ENCODE peak calls at places on chromosomes 4 and X, in ten cellular contexts. S, H, F, A, Z, T, R, N, Y and I are unnamed samples.

GRCh38 chrX:143837444-143837843 is 46.4 kb upstream of the UBE2NL start:
- DNase-seq in S (no peak), H (no peak), F (no peak), A (no peak), Z (no peak), T (no peak), R (no peak), N (no peak), Y (no peak), I (no peak)

GRCh38 chr4:77240469-77241066 is 83.6 kb downstream of the CCNG2 start:
- DNase-seq in S (peak), H (peak), F (peak), A (peak), Z (peak), T (peak), R (peak), N (peak), Y (peak), I (peak)

GRCh38 chr4:168708108-168708507 is 211.3 kb downstream of the PALLD start:
- DNase-seq in S (no peak), H (no peak), F (no peak), A (no peak), Z (no peak), T (no peak), R (no peak), N (no peak), Y (no peak), I (no peak)

GRCh38 chr4:172011196-172011595 is 198.0 kb downstream of the GALNTL6 start:
- DNase-seq in S (no peak), H (no peak), F (no peak), A (no peak), Z (no peak), T (no peak), R (no peak), N (peak), Y (no peak), I (no peak)

GRCh38 chr4:169229571-169230028 is 41.2 kb downstream of the SH3RF1 start:
- DNase-seq in S (no peak), H (peak), F (no peak), A (no peak), Z (no peak), T (no peak), R (no peak), N (no peak), Y (peak), I (peak)

GRCh38 chr4:4969298-4969697 is 50.0 kb downstream of the CYTL1 start:
- DNase-seq in S (no peak), H (no peak), F (no peak), A (peak), Z (no peak), T (no peak), R (no peak), N (no peak), Y (no peak), I (peak)

GRCh38 chr4:70737006-70737405 is 15.2 kb downstream of the RUFY3 start:
- DNase-seq in S (no peak), H (no peak), F (no peak), A (no peak), Z (no peak), T (no peak), R (no peak), N (no peak), Y (no peak), I (no peak)

GRCh38 chrX:23511783-23512182 is 155.5 kb upstream of the PRDX4 start:
- DNase-seq in S (no peak), H (no peak), F (no peak), A (no peak), Z (no peak), T (no peak), R (no peak), N (no peak), Y (no peak), I (no peak)

GRCh38 chr4:126839066-126839465 is 793.7 kb upstream of the INTU start:
- DNase-seq in S (no peak), H (no peak), F (no peak), A (no peak), Z (no peak), T (no peak), R (no peak), N (no peak), Y (peak), I (peak)

GRCh38 chr4:116752027-116752426 is 333.3 kb downstream of the TRAM1L1 start:
- DNase-seq in S (no peak), H (no peak), F (no peak), A (no peak), Z (no peak), T (no peak), R (no peak), N (no peak), Y (no peak), I (no peak)

GRCh38 chrX:49915352-49916222 is 6.8 kb upstream of the CLCN5 start:
- DNase-seq in S (peak), H (peak), F (no peak), A (peak), Z (peak), T (peak), R (peak), N (peak), Y (peak), I (peak)

GRCh38 chrX:17818729-17819128 is 42.4 kb downstream of the RAI2 start:
- DNase-seq in S (no peak), H (no peak), F (no peak), A (no peak), Z (no peak), T (no peak), R (no peak), N (no peak), Y (no peak), I (no peak)

GRCh38 chr4:38082424-38083374 is 122.5 kb downstream of the PTTG2 start:
- DNase-seq in S (no peak), H (no peak), F (no peak), A (no peak), Z (no peak), T (no peak), R (no peak), N (no peak), Y (peak), I (peak)

GRCh38 chr4:174136013-174136412 is 147.5 kb downstream of the FBXO8 start:
- DNase-seq in S (no peak), H (no peak), F (no peak), A (no peak), Z (no peak), T (no peak), R (no peak), N (peak), Y (peak), I (peak)

GRCh38 chrX:7088968-7089615 is 58.4 kb upstream of the STS start:
- DNase-seq in S (no peak), H (no peak), F (no peak), A (no peak), Z (peak), T (no peak), R (no peak), N (peak), Y (no peak), I (no peak)

DNA sequence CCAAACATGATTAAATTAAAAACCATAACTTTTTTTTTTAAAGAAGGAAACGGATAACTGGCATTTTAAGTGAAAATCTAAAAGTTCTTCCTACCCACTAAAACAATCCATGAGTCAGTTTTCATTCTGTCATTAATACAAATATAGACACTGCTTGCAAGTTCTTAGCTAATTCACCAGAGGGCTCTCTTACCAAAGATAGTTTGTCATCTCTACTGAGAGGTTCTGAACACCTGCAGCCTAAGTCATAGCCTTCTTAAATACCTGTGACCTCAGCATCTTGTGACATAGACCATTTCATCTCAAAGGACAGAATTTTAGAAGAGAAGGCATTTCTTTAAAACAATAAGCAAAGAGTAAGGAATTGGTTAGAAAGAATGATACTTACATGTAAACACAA is 65.3 kb upstream of the FAM120C start:
- DNase-seq in S (no peak), H (no peak), F (no peak), A (no peak), Z (no peak), T (peak), R (no peak), N (peak), Y (peak), I (peak)
- TF ChIP-seq CTCF in S (no peak), H (no peak), F (no peak), A (no peak), Z (peak), T (peak), R (peak), N (peak), Y (peak), I (peak)

DNA sequence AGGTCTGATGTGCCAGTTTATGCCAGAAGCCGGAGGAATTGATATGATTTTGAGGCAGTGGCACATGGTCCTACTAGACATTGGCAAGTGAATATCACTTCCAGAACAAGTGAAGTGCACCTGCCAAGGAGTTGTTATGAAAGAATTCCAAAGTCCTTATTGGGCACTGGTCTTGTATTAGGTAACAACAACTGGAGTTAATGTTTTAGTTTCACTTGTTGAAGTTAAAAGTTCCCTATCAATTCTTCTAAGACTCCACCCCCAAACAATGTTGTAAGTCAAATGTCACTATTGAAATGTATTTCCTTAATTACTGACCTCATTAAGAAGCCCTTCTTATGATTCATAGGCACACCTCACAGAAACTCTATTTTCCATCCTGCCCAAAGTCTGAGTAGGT is 3.1 kb downstream of the TET2 start:
- DNase-seq in S (no peak), H (no peak), F (no peak), A (no peak), Z (no peak), T (no peak), R (no peak), N (no peak), Y (no peak), I (peak)
- H3K4me3 ChIP-seq in S (peak), H (no peak), F (peak), A (no peak), Z (no peak), T (no peak), R (no peak), N (no peak), Y (no peak), I (no peak)

DNA sequence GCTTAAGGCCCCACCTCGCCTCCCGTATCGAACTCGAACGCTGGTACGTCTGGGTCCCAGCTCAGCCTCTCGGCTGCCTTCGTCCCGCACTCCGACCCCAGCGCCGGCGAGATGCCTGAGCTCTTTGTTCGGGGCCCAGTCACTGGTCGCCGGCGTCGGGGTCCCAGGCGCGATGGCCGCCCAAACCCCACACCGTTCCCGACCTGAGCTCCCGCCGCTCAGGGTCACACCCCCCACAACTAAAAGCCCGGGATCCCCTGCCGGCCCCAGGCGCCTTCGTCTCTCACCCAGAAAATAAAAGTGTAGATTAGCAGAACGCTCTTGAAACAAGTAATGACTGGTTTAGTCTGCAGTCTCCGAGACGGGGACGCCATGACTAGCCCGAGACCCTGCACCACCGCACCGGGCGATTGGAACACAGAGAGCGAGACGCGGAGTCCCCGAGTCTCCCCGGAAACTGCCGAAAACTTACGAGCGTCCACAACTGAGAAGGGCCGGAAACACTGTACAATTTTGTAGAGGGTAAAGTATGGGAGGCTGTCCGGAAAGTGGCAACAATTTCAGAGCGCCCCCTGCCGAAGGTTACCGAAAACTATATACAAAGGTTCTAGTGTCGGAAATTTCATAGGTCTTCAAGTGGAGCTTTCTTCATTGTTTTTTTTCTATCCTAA is at the start of gene TSPAN6:
- DNase-seq in S (peak), H (peak), F (peak), A (peak), Z (peak), T (peak), R (peak), N (peak), Y (peak), I (peak)
- TF ChIP-seq CTCF in S (peak), H (no peak), F (peak), A (peak), Z (peak), T (peak), R (peak), N (peak), Y (peak), I (peak)

DNA sequence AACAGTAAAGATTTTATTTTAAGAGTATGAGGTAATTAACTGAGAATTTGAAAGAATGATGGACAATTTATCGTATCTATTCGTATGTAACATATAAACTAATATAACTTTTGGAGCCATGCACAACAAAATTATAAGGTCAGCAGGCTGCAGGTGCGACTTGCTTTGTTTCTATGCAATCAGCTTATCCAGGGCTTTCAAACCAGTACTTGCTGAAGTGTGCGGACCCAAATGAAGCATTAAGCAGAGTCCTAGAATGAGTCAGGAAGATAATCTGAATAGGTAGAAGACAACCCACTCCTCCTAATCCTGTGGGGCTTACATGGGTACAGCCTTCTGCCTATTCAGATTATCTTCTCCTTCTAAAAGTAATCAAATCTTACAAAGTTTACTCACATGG is 2.1 kb downstream of the NSD2 start:
- DNase-seq in S (no peak), H (no peak), F (no peak), A (no peak), Z (no peak), T (no peak), R (no peak), N (no peak), Y (no peak), I (no peak)
- H3K4me3 ChIP-seq in S (no peak), H (no peak), F (no peak), A (no peak), Z (no peak), T (peak), R (no peak), N (no peak), Y (no peak), I (peak)

DNA sequence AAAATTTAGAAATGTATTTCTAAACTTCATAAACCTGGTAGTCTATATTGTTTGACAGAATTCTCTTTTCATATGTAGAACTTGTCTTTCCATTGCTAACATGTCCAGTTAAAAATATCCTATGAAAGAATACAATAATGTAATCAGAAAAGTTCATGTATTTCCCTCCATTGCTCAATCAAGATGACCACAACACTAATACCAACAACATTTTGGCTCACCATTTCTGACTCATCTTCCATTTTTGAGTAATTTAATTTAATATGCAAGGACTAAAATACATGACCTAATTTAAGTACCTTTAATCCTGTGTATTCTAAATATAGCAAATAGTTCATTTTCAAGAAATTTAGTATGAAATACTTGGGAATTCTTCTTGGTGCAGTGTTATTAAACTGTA is 239.5 kb upstream of the GPC4 start:
- DNase-seq in S (no peak), H (no peak), F (no peak), A (no peak), Z (no peak), T (no peak), R (no peak), N (no peak), Y (peak), I (peak)
- TF ChIP-seq CTCF in S (no peak), H (no peak), F (no peak), A (no peak), Z (no peak), T (no peak), R (no peak), N (no peak), Y (no peak), I (no peak)

GRCh38 chrX:149829751-149830191 is 48.0 kb downstream of the MAGEA9 start:
- DNase-seq in S (no peak), H (no peak), F (no peak), A (no peak), Z (peak), T (no peak), R (no peak), N (peak), Y (peak), I (peak)
- H3K4me3 ChIP-seq in S (no peak), H (no peak), F (peak), A (no peak), Z (peak), T (no peak), R (no peak), N (peak), Y (peak), I (no peak)

DNA sequence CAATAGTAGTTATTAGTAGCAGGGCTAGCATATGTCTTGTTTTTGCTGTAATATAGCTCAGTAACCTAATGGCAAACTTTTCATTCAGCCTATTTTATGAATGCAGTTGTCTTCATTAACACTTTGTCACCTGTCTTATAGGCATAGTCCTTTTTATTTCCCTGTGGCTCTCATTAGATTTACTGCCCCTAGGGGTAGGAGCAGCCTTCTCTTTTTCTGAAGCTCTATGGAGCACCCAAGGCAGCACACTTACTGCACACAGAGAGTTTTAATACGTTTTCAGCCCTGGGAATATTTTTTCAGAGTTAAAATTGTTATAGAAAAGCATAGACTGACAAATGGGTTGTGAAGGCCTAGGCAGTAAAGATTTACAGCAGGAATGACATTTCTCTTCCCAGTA is 406.8 kb downstream of the TMA16 start:
- DNase-seq in S (no peak), H (no peak), F (no peak), A (no peak), Z (no peak), T (no peak), R (no peak), N (peak), Y (no peak), I (no peak)
- TF ChIP-seq CTCF in S (no peak), H (no peak), F (no peak), A (no peak), Z (no peak), T (no peak), R (no peak), N (peak), Y (no peak), I (no peak)

DNA sequence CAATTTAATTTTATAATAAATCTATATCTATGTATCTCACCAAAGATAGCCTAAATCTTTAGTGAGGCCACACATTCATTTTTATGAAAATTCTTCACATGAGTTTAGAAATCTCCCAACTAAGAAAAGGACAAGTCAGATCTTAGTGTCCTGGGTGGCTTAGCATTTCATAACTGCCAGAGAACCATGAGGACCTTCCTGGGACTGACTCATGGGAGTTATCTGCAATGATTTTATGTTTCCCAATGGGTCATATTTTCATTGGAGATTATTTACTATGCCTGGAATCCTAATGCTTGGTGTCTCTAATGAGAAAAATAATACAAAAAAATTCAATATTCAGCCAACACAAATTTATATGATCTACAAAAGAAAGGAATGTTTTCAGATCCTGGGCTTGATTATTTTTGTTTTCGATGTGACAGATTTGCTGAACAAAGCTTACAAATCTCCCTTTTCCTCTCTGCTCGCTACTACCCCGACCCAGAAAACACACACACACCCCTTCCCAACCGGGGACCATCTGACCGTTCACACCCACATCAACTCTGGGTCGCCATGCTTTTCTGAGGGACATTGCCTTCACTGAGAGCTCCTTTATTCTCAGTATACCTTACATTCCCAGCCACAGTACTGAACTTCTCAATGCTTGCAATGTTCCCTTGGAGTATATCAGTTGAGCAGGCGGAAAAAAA is 40.2 kb downstream of the SORBS2 start:
- DNase-seq in S (no peak), H (no peak), F (no peak), A (no peak), Z (no peak), T (no peak), R (no peak), N (no peak), Y (peak), I (no peak)
- H3K4me3 ChIP-seq in S (no peak), H (no peak), F (peak), A (no peak), Z (no peak), T (no peak), R (peak), N (no peak), Y (no peak), I (no peak)

GRCh38 chr4:142671516-142671915 is 174.6 kb downstream of the INPP4B start:
- DNase-seq in S (no peak), H (no peak), F (no peak), A (no peak), Z (no peak), T (no peak), R (no peak), N (peak), Y (peak), I (no peak)
- TF ChIP-seq CTCF in S (no peak), H (no peak), F (no peak), A (no peak), Z (no peak), T (no peak), R (no peak), N (peak), Y (peak), I (no peak)